ENCODE peak calls at places on chromosome 12, in seven cellular contexts. One of them, this sample, is unnamed.

GRCh38 chr12:116222358-116222757 is 55.1 kb downstream of the MED13L start:
- DNase-seq in tibial artery: peak
- DNase-seq in dermis blood vessel endothelial cell: peak
- DNase-seq in RWPE1: peak
- DNase-seq in GM12892: no peak
- DNase-seq in posterior cingulate gyrus: peak
- DNase-seq in skeletal muscle cell: peak
- DNase-seq in this sample: peak

GRCh38 chr12:93913845-93914244 is 234.5 kb upstream of the PLXNC1 start:
- DNase-seq in posterior cingulate gyrus: no peak
- DNase-seq in dermis blood vessel endothelial cell: peak
- DNase-seq in tibial artery: no peak
- DNase-seq in RWPE1: no peak
- DNase-seq in GM12892: no peak
- DNase-seq in skeletal muscle cell: no peak
- DNase-seq in this sample: peak

GRCh38 chr12:75489613-75490210 is 9.2 kb downstream of the GLIPR1 start:
- DNase-seq in skeletal muscle cell: peak
- DNase-seq in GM12892: no peak
- DNase-seq in RWPE1: peak
- DNase-seq in posterior cingulate gyrus: no peak
- DNase-seq in tibial artery: no peak
- DNase-seq in dermis blood vessel endothelial cell: peak
- DNase-seq in this sample: no peak

GRCh38 chr12:108461071-108461670 is 53.9 kb upstream of the FICD start:
- DNase-seq in posterior cingulate gyrus: no peak
- DNase-seq in skeletal muscle cell: no peak
- DNase-seq in tibial artery: no peak
- DNase-seq in GM12892: no peak
- DNase-seq in dermis blood vessel endothelial cell: no peak
- DNase-seq in RWPE1: no peak
- DNase-seq in this sample: no peak

GRCh38 chr12:127381681-127382080 is 885.3 kb upstream of the TMEM132C start:
- DNase-seq in RWPE1: no peak
- DNase-seq in tibial artery: no peak
- DNase-seq in skeletal muscle cell: no peak
- DNase-seq in GM12892: no peak
- DNase-seq in dermis blood vessel endothelial cell: no peak
- DNase-seq in posterior cingulate gyrus: no peak
- DNase-seq in this sample: no peak

GRCh38 chr12:57965766-57966165 is 24.4 kb downstream of the ATP23 start:
- DNase-seq in tibial artery: no peak
- DNase-seq in skeletal muscle cell: no peak
- DNase-seq in RWPE1: no peak
- DNase-seq in GM12892: no peak
- DNase-seq in posterior cingulate gyrus: no peak
- DNase-seq in dermis blood vessel endothelial cell: no peak
- DNase-seq in this sample: no peak

GRCh38 chr12:107801150-107801549 is 26.6 kb downstream of the ASCL4 start:
- DNase-seq in dermis blood vessel endothelial cell: no peak
- DNase-seq in posterior cingulate gyrus: no peak
- DNase-seq in GM12892: no peak
- DNase-seq in RWPE1: no peak
- DNase-seq in skeletal muscle cell: no peak
- DNase-seq in tibial artery: no peak
- DNase-seq in this sample: no peak

GRCh38 chr12:48865141-48865440 is 579 bp downstream of the RND1 start:
- DNase-seq in posterior cingulate gyrus: no peak
- DNase-seq in tibial artery: no peak
- DNase-seq in dermis blood vessel endothelial cell: no peak
- DNase-seq in GM12892: no peak
- DNase-seq in RWPE1: no peak
- DNase-seq in skeletal muscle cell: no peak
- DNase-seq in this sample: no peak

GRCh38 chr12:114668151-114668891 is 15.7 kb downstream of the TBX3 start:
- DNase-seq in posterior cingulate gyrus: peak
- DNase-seq in GM12892: no peak
- DNase-seq in skeletal muscle cell: no peak
- DNase-seq in dermis blood vessel endothelial cell: peak
- DNase-seq in tibial artery: no peak
- DNase-seq in RWPE1: peak
- DNase-seq in this sample: peak

GRCh38 chr12:34390171-34390841 is 368.0 kb downstream of the ALG10 start:
- DNase-seq in GM12892: no peak
- DNase-seq in tibial artery: peak
- DNase-seq in posterior cingulate gyrus: no peak
- DNase-seq in RWPE1: no peak
- DNase-seq in skeletal muscle cell: no peak
- DNase-seq in dermis blood vessel endothelial cell: no peak
- DNase-seq in this sample: no peak

GRCh38 chr12:100755186-100755585 is 39.4 kb upstream of the ANO4 start:
- DNase-seq in dermis blood vessel endothelial cell: no peak
- DNase-seq in GM12892: no peak
- DNase-seq in RWPE1: peak
- DNase-seq in posterior cingulate gyrus: no peak
- DNase-seq in skeletal muscle cell: no peak
- DNase-seq in tibial artery: no peak
- DNase-seq in this sample: no peak

GRCh38 chr12:5888816-5889315 is 56.2 kb downstream of the ANO2 start:
- DNase-seq in RWPE1: no peak
- DNase-seq in GM12892: no peak
- DNase-seq in tibial artery: no peak
- DNase-seq in skeletal muscle cell: no peak
- DNase-seq in dermis blood vessel endothelial cell: no peak
- DNase-seq in posterior cingulate gyrus: no peak
- DNase-seq in this sample: no peak

GRCh38 chr12:111031956-111032919 is 111.9 kb upstream of the MYL2 start:
- DNase-seq in GM12892: no peak
- DNase-seq in posterior cingulate gyrus: no peak
- DNase-seq in RWPE1: no peak
- DNase-seq in dermis blood vessel endothelial cell: no peak
- DNase-seq in tibial artery: no peak
- DNase-seq in skeletal muscle cell: no peak
- DNase-seq in this sample: no peak

GRCh38 chr12:125371023-125371422 is 305.8 kb downstream of the AACS start:
- DNase-seq in posterior cingulate gyrus: no peak
- DNase-seq in tibial artery: no peak
- DNase-seq in dermis blood vessel endothelial cell: no peak
- DNase-seq in GM12892: no peak
- DNase-seq in RWPE1: no peak
- DNase-seq in skeletal muscle cell: no peak
- DNase-seq in this sample: no peak

GRCh38 chr12:104057771-104058197 is 6.5 kb upstream of the HCFC2 start:
- DNase-seq in skeletal muscle cell: no peak
- DNase-seq in dermis blood vessel endothelial cell: peak
- DNase-seq in GM12892: no peak
- DNase-seq in RWPE1: peak
- DNase-seq in posterior cingulate gyrus: no peak
- DNase-seq in tibial artery: no peak
- DNase-seq in this sample: no peak

GRCh38 chr12:40376533-40377267 is 151.9 kb downstream of the LRRK2 start:
- DNase-seq in dermis blood vessel endothelial cell: no peak
- DNase-seq in RWPE1: no peak
- DNase-seq in GM12892: no peak
- DNase-seq in skeletal muscle cell: no peak
- DNase-seq in tibial artery: no peak
- DNase-seq in posterior cingulate gyrus: no peak
- DNase-seq in this sample: no peak

GRCh38 chr12:113642672-113643071 is 171.0 kb upstream of the LHX5 start:
- DNase-seq in RWPE1: no peak
- DNase-seq in tibial artery: no peak
- DNase-seq in GM12892: no peak
- DNase-seq in posterior cingulate gyrus: no peak
- DNase-seq in skeletal muscle cell: no peak
- DNase-seq in dermis blood vessel endothelial cell: no peak
- DNase-seq in this sample: no peak

GRCh38 chr12:5506821-5507231 is 74.9 kb downstream of the NTF3 start:
- DNase-seq in tibial artery: no peak
- DNase-seq in dermis blood vessel endothelial cell: no peak
- DNase-seq in RWPE1: no peak
- DNase-seq in skeletal muscle cell: no peak
- DNase-seq in GM12892: no peak
- DNase-seq in posterior cingulate gyrus: no peak
- DNase-seq in this sample: no peak

GRCh38 chr12:29578731-29579130 is 81.2 kb upstream of the OVCH1 start:
- DNase-seq in dermis blood vessel endothelial cell: no peak
- DNase-seq in RWPE1: no peak
- DNase-seq in skeletal muscle cell: no peak
- DNase-seq in GM12892: no peak
- DNase-seq in posterior cingulate gyrus: no peak
- DNase-seq in tibial artery: no peak
- DNase-seq in this sample: no peak

GRCh38 chr12:108612788-108613282 is 15.0 kb upstream of the TMEM119 start:
- DNase-seq in dermis blood vessel endothelial cell: no peak
- DNase-seq in tibial artery: no peak
- DNase-seq in skeletal muscle cell: no peak
- DNase-seq in RWPE1: no peak
- DNase-seq in posterior cingulate gyrus: no peak
- DNase-seq in GM12892: no peak
- DNase-seq in this sample: no peak

GRCh38 chr12:125491585-125491984 is 426.4 kb downstream of the AACS start:
- DNase-seq in dermis blood vessel endothelial cell: no peak
- DNase-seq in skeletal muscle cell: no peak
- DNase-seq in RWPE1: no peak
- DNase-seq in tibial artery: no peak
- DNase-seq in posterior cingulate gyrus: no peak
- DNase-seq in GM12892: no peak
- DNase-seq in this sample: no peak

GRCh38 chr12:2359725-2360629 is 307.2 kb downstream of the CACNA1C start:
- DNase-seq in dermis blood vessel endothelial cell: no peak
- DNase-seq in posterior cingulate gyrus: no peak
- DNase-seq in skeletal muscle cell: no peak
- DNase-seq in tibial artery: no peak
- DNase-seq in GM12892: no peak
- DNase-seq in RWPE1: no peak
- DNase-seq in this sample: no peak

GRCh38 chr12:52037248-52037861 is 13.9 kb upstream of the NR4A1 start:
- DNase-seq in RWPE1: no peak
- DNase-seq in posterior cingulate gyrus: no peak
- DNase-seq in skeletal muscle cell: no peak
- DNase-seq in GM12892: no peak
- DNase-seq in dermis blood vessel endothelial cell: peak
- DNase-seq in tibial artery: peak
- DNase-seq in this sample: no peak

GRCh38 chr12:74689929-74690328 is 152.3 kb downstream of the ATXN7L3B start:
- DNase-seq in dermis blood vessel endothelial cell: no peak
- DNase-seq in posterior cingulate gyrus: no peak
- DNase-seq in GM12892: no peak
- DNase-seq in RWPE1: no peak
- DNase-seq in skeletal muscle cell: no peak
- DNase-seq in tibial artery: no peak
- DNase-seq in this sample: no peak

GRCh38 chr12:9760699-9761406 is at the start of gene CD69:
- DNase-seq in skeletal muscle cell: no peak
- DNase-seq in tibial artery: no peak
- DNase-seq in GM12892: no peak
- DNase-seq in RWPE1: no peak
- DNase-seq in dermis blood vessel endothelial cell: peak
- DNase-seq in posterior cingulate gyrus: no peak
- DNase-seq in this sample: no peak

GRCh38 chr12:23083267-23083666 is 458.3 kb downstream of the ETNK1 start:
- DNase-seq in RWPE1: peak
- DNase-seq in skeletal muscle cell: peak
- DNase-seq in dermis blood vessel endothelial cell: no peak
- DNase-seq in posterior cingulate gyrus: no peak
- DNase-seq in tibial artery: no peak
- DNase-seq in GM12892: no peak
- DNase-seq in this sample: no peak

GRCh38 chr12:59600174-59600573 is 4.3 kb downstream of the SLC16A7 start:
- DNase-seq in dermis blood vessel endothelial cell: no peak
- DNase-seq in GM12892: no peak
- DNase-seq in tibial artery: no peak
- DNase-seq in posterior cingulate gyrus: no peak
- DNase-seq in RWPE1: no peak
- DNase-seq in skeletal muscle cell: peak
- DNase-seq in this sample: no peak

GRCh38 chr12:32586390-32586789 is 92.7 kb upstream of the DNM1L start:
- DNase-seq in dermis blood vessel endothelial cell: peak
- DNase-seq in skeletal muscle cell: no peak
- DNase-seq in GM12892: no peak
- DNase-seq in tibial artery: no peak
- DNase-seq in RWPE1: peak
- DNase-seq in posterior cingulate gyrus: no peak
- DNase-seq in this sample: no peak

This sample was measured in fibroblast of the conjunctiva.